ENCODE peak calls at places on chromosome 5, in seven cellular contexts. U is H9, Q is H1, B is trophoblast cell, D is neuronal stem cell, X is IMR-90, N is mesenchymal stem cell. K is an unnamed sample.

GRCh38 chr5:165393839-165394238 is 1888.4 kb downstream of the MAT2B start:
- DNase-seq in U (no peak), Q (no peak), B (no peak), D (no peak), X (no peak), N (no peak), K (no peak)

GRCh38 chr5:180910735-180911134 is 11.8 kb downstream of the BTNL8 start:
- DNase-seq in U (no peak), Q (no peak), B (no peak), D (no peak), X (no peak), N (no peak), K (peak; percentile 8)

GRCh38 chr5:91417219-91417618 is 34.1 kb upstream of the ARRDC3 start:
- DNase-seq in U (no peak), Q (no peak), B (no peak), D (no peak), X (peak; percentile 62), N (peak; percentile 49), K (no peak)

GRCh38 chr5:80806929-80807328 is 152.1 kb upstream of the DHFR start:
- DNase-seq in U (no peak), Q (no peak), B (no peak), D (no peak), X (no peak), N (no peak), K (no peak)

GRCh38 chr5:133831506-133832224 is 136.8 kb downstream of the C5orf15 start:
- DNase-seq in U (no peak), Q (no peak), B (peak; percentile 2), D (no peak), X (peak; percentile 9), N (peak; percentile 6), K (peak; percentile 73)

GRCh38 chr5:154164182-154164581 is 26.4 kb upstream of the GALNT10 start:
- DNase-seq in U (no peak), Q (no peak), B (no peak), D (no peak), X (no peak), N (no peak), K (no peak)

GRCh38 chr5:157198277-157199058 is 17.8 kb downstream of the ITK start:
- DNase-seq in U (no peak), Q (no peak), B (no peak), D (no peak), X (no peak), N (no peak), K (no peak)

GRCh38 chr5:4295663-4296339 is 700.2 kb downstream of the IRX1 start:
- DNase-seq in U (peak; percentile 60), Q (peak; percentile 13), B (no peak), D (peak; percentile 70), X (no peak), N (no peak), K (peak; percentile 62)

GRCh38 chr5:1552469-1553255 is 28.9 kb upstream of the LPCAT1 start:
- DNase-seq in U (no peak), Q (no peak), B (no peak), D (peak; percentile 18), X (no peak), N (no peak), K (no peak)

GRCh38 chr5:14035859-14036440 is 91.5 kb upstream of the DNAH5 start:
- DNase-seq in U (peak; percentile 71), Q (peak; percentile 74), B (peak; percentile 96), D (peak; percentile 54), X (peak; percentile 100), N (peak; percentile 98), K (peak; percentile 99)

GRCh38 chr5:10600629-10601245 is 36.9 kb downstream of the ANKRD33B start:
- DNase-seq in U (no peak), Q (no peak), B (no peak), D (no peak), X (no peak), N (no peak), K (no peak)

GRCh38 chr5:96408841-96409458 is 24.1 kb downstream of the PCSK1 start:
- DNase-seq in U (no peak), Q (no peak), B (no peak), D (no peak), X (no peak), N (no peak), K (no peak)

GRCh38 chr5:82792001-82792615 is 285.1 kb downstream of the TMEM167A start:
- DNase-seq in U (no peak), Q (no peak), B (no peak), D (no peak), X (no peak), N (no peak), K (no peak)

GRCh38 chr5:138230981-138231589 is 18.0 kb upstream of the CDC23 start:
- DNase-seq in U (no peak), Q (no peak), B (peak; percentile 44), D (no peak), X (no peak), N (peak; percentile 38), K (peak; percentile 26)

GRCh38 chr5:81749186-81749561 is 1.7 kb downstream of the SSBP2 start:
- DNase-seq in U (no peak), Q (no peak), B (no peak), D (no peak), X (no peak), N (no peak), K (no peak)

GRCh38 chr5:61638476-61638875 is 306.4 kb downstream of the ZSWIM6 start:
- DNase-seq in U (no peak), Q (no peak), B (no peak), D (no peak), X (no peak), N (no peak), K (no peak)

GRCh38 chr5:84393969-84394368 is 9.3 kb upstream of the EDIL3 start:
- DNase-seq in U (no peak), Q (no peak), B (no peak), D (no peak), X (peak; percentile 88), N (peak; percentile 74), K (no peak)

GRCh38 chr5:180988011-180988410 is 635 bp upstream of the BTNL3 start:
- DNase-seq in U (no peak), Q (no peak), B (no peak), D (no peak), X (no peak), N (no peak), K (no peak)

GRCh38 chr5:1185038-1185651 is 16.2 kb upstream of the SLC6A19 start:
- DNase-seq in U (no peak), Q (no peak), B (no peak), D (no peak), X (no peak), N (no peak), K (no peak)

GRCh38 chr5:71475788-71476384 is 20.4 kb downstream of the BDP1 start:
- DNase-seq in U (no peak), Q (no peak), B (peak; percentile 82), D (peak; percentile 11), X (peak; percentile 29), N (peak; percentile 37), K (peak; percentile 64)

GRCh38 chr5:58156977-58157701 is 302.7 kb downstream of the PLK2 start:
- DNase-seq in U (no peak), Q (no peak), B (peak; percentile 66), D (peak; percentile 23), X (peak; percentile 53), N (peak; percentile 37), K (no peak)

GRCh38 chr5:149195337-149195887 is 54.1 kb downstream of the ABLIM3 start:
- DNase-seq in U (no peak), Q (no peak), B (no peak), D (no peak), X (no peak), N (no peak), K (no peak)

GRCh38 chr5:166726406-166726805 is 1565.0 kb upstream of the WWC1 start:
- DNase-seq in U (no peak), Q (no peak), B (no peak), D (no peak), X (no peak), N (no peak), K (peak; percentile 65)

GRCh38 chr5:169268019-169268418 is 32.9 kb downstream of the SLIT3 start:
- DNase-seq in U (no peak), Q (no peak), B (no peak), D (no peak), X (no peak), N (no peak), K (peak; percentile 20)

GRCh38 chr5:144092510-144092909 is 77.9 kb downstream of the YIPF5 start:
- DNase-seq in U (no peak), Q (no peak), B (no peak), D (no peak), X (no peak), N (no peak), K (no peak)

GRCh38 chr5:123358751-123359150 is 64.5 kb downstream of the CEP120 start:
- DNase-seq in U (no peak), Q (no peak), B (no peak), D (no peak), X (peak; percentile 81), N (peak; percentile 75), K (no peak)
- H3K4ac ChIP-seq in U (no peak overlapping the region), Q (no peak overlapping the region), B (no peak overlapping the region), D (no peak overlapping the region), X (no peak overlapping the region), N (no peak overlapping the region), K (no peak overlapping the region)

DNA sequence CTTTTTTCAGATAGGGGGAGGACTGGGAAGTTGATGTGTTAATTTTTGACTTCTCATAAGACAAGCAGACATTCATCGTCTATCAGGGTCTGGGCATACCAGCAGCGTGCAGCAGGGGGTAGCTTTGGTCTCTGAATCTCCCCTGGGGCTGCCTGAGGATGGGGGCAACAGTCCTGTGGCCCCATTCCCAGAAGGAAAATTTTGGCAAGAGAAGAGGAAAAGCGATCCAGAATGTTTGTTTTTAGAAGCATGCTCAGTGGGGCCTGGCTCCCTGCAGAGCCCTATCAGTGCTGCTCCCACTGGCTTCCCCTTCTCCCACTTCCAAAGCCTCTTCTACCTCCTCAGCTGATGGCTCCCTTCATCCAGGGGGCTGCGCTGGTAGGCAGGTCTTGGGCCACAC is 194.8 kb upstream of the IL12B start:
- DNase-seq in U (no peak), Q (no peak), B (no peak), D (no peak), X (no peak), N (no peak), K (peak; percentile 31)
- H3K4me2 ChIP-seq in U (no peak overlapping the region), Q (no peak overlapping the region), B (no peak overlapping the region), D (no peak overlapping the region), X (no peak overlapping the region), N (no peak overlapping the region), K (no peak overlapping the region)

GRCh38 chr5:151180291-151180690 is 22.7 kb upstream of the ANXA6 start:
- DNase-seq in U (no peak), Q (no peak), B (no peak), D (no peak), X (no peak), N (no peak), K (no peak)
- H3K4ac ChIP-seq in U (no peak overlapping the region), Q (no peak overlapping the region), B (no peak overlapping the region), D (no peak overlapping the region), X (no peak overlapping the region), N (no peak overlapping the region), K (no peak overlapping the region)

GRCh38 chr5:77174526-77174925 is 36.0 kb upstream of the PDE8B start:
- DNase-seq in U (no peak), Q (no peak), B (no peak), D (no peak), X (no peak), N (no peak), K (no peak)

GRCh38 chr5:77170196-77170595 is 40.3 kb upstream of the PDE8B start:
- DNase-seq in U (no peak), Q (no peak), B (no peak), D (no peak), X (no peak), N (no peak), K (no peak)

GRCh38 chr5:77171141-77171910 is 39.2 kb upstream of the PDE8B start:
- DNase-seq in U (no peak), Q (no peak), B (no peak), D (no peak), X (no peak), N (no peak), K (no peak)

GRCh38 chr5:77175235-77175634 is 35.2 kb upstream of the PDE8B start:
- DNase-seq in U (no peak), Q (no peak), B (no peak), D (no peak), X (no peak), N (no peak), K (peak; percentile 58)

GRCh38 chr5:77172713-77173328 is 37.7 kb upstream of the PDE8B start:
- DNase-seq in U (no peak), Q (no peak), B (no peak), D (no peak), X (no peak), N (no peak), K (no peak)
- H3K4me2 ChIP-seq in U (no peak overlapping the region), Q (no peak overlapping the region), B (no peak overlapping the region), D (no peak overlapping the region), X (no peak overlapping the region), N (no peak overlapping the region), K (no peak overlapping the region)

K was measured in mesendoderm.